ENCODE peak calls at places on chromosomes 5 and 9, in four cellular contexts. One of them, this sample, is unnamed.
A peak's percentile ranks its signal among the peaks of the same experiment; 100 is the strongest.

GRCh38 chr5:10689391-10690081 is 71.5 kb downstream of the DAP start:
- DNase-seq in HepG2: no peak
- DNase-seq in GM12878: no peak
- DNase-seq in K562: peak; percentile 56
- DNase-seq in this sample: peak; percentile 31

GRCh38 chr5:123700624-123701023 is 188.6 kb downstream of the CSNK1G3 start:
- DNase-seq in HepG2: no peak
- DNase-seq in GM12878: no peak
- DNase-seq in K562: no peak
- DNase-seq in this sample: no peak

GRCh38 chr5:93800988-93801811 is 59.8 kb upstream of the POU5F2 start:
- DNase-seq in HepG2: peak; percentile 45
- DNase-seq in GM12878: peak; percentile 2
- DNase-seq in K562: no peak
- DNase-seq in this sample: no peak

GRCh38 chr5:149227168-149227826 is 44.4 kb upstream of the AFAP1L1 start:
- DNase-seq in HepG2: peak; percentile 59
- DNase-seq in GM12878: no peak
- DNase-seq in K562: no peak
- DNase-seq in this sample: no peak

GRCh38 chr5:168128556-168128955 is 162.9 kb upstream of the WWC1 start:
- DNase-seq in HepG2: no peak
- DNase-seq in GM12878: no peak
- DNase-seq in K562: no peak
- DNase-seq in this sample: no peak

GRCh38 chr5:83721878-83722779 is 1.5 kb upstream of the HAPLN1 start:
- DNase-seq in HepG2: peak; percentile 20
- DNase-seq in GM12878: no peak
- DNase-seq in K562: peak; percentile 21
- DNase-seq in this sample: peak; percentile 70

GRCh38 chr5:176418251-176418650 is 1.9 kb upstream of the CLTB start:
- DNase-seq in HepG2: peak; percentile 84
- DNase-seq in GM12878: no peak
- DNase-seq in K562: no peak
- DNase-seq in this sample: no peak

GRCh38 chr5:81805086-81805485 is 54.2 kb upstream of the SSBP2 start:
- DNase-seq in HepG2: no peak
- DNase-seq in GM12878: no peak
- DNase-seq in K562: no peak
- DNase-seq in this sample: no peak

GRCh38 chr5:168681556-168682183 is 102.5 kb upstream of the PANK3 start:
- DNase-seq in HepG2: peak; percentile 16
- DNase-seq in GM12878: no peak
- DNase-seq in K562: no peak
- DNase-seq in this sample: no peak

GRCh38 chr5:81750308-81751008 is 439 bp downstream of the SSBP2 start:
- DNase-seq in HepG2: no peak
- DNase-seq in GM12878: no peak
- DNase-seq in K562: peak; percentile 45
- DNase-seq in this sample: peak; percentile 17

GRCh38 chr9:123686131-123686848 is 243.6 kb downstream of the DENND1A start:
- DNase-seq in HepG2: no peak
- DNase-seq in GM12878: no peak
- DNase-seq in K562: no peak
- DNase-seq in this sample: no peak

GRCh38 chr9:137028281-137029057 is 432 bp upstream of the ABCA2 start:
- DNase-seq in HepG2: no peak
- DNase-seq in GM12878: no peak
- DNase-seq in K562: peak; percentile 80
- DNase-seq in this sample: peak; percentile 85

GRCh38 chr9:121286973-121287721 is 19.2 kb downstream of the GSN start:
- DNase-seq in HepG2: peak; percentile 86
- DNase-seq in GM12878: no peak
- DNase-seq in K562: peak; percentile 94
- DNase-seq in this sample: peak; percentile 73

GRCh38 chr5:60487885-60488425 is 212.0 kb downstream of the DEPDC1B start:
- DNase-seq in HepG2: peak; percentile 72
- DNase-seq in GM12878: no peak
- DNase-seq in K562: no peak
- DNase-seq in this sample: peak; percentile 13

GRCh38 chr5:133569347-133569746 is 43.0 kb downstream of the FSTL4 start:
- DNase-seq in HepG2: no peak
- DNase-seq in GM12878: no peak
- DNase-seq in K562: no peak
- DNase-seq in this sample: no peak
- TF ChIP-seq BHLHE40 in HepG2: no peak
- TF ChIP-seq BHLHE40 in GM12878: no peak
- TF ChIP-seq BHLHE40 in K562: no peak
- TF ChIP-seq BHLHE40 in this sample: no peak

GRCh38 chr9:14447103-14447502 is 133.2 kb upstream of the NFIB start:
- DNase-seq in HepG2: no peak
- DNase-seq in GM12878: no peak
- DNase-seq in K562: no peak
- DNase-seq in this sample: no peak
- TF ChIP-seq SP1 in HepG2: no peak
- TF ChIP-seq SP1 in GM12878: no peak
- TF ChIP-seq SP1 in K562: no peak
- TF ChIP-seq SP1 in this sample: no peak

GRCh38 chr5:36494756-36495637 is 111.4 kb upstream of the SLC1A3 start:
- DNase-seq in HepG2: no peak
- DNase-seq in GM12878: no peak
- DNase-seq in K562: no peak
- DNase-seq in this sample: no peak

GRCh38 chr5:36494028-36494427 is 112.4 kb upstream of the SLC1A3 start:
- DNase-seq in HepG2: no peak
- DNase-seq in GM12878: no peak
- DNase-seq in K562: no peak
- DNase-seq in this sample: no peak

GRCh38 chr5:36491860-36492259 is 114.5 kb upstream of the SLC1A3 start:
- DNase-seq in HepG2: no peak
- DNase-seq in GM12878: no peak
- DNase-seq in K562: no peak
- DNase-seq in this sample: no peak

GRCh38 chr5:36495638-36496010 is 110.8 kb upstream of the SLC1A3 start:
- DNase-seq in HepG2: no peak
- DNase-seq in GM12878: no peak
- DNase-seq in K562: no peak
- DNase-seq in this sample: no peak

DNA sequence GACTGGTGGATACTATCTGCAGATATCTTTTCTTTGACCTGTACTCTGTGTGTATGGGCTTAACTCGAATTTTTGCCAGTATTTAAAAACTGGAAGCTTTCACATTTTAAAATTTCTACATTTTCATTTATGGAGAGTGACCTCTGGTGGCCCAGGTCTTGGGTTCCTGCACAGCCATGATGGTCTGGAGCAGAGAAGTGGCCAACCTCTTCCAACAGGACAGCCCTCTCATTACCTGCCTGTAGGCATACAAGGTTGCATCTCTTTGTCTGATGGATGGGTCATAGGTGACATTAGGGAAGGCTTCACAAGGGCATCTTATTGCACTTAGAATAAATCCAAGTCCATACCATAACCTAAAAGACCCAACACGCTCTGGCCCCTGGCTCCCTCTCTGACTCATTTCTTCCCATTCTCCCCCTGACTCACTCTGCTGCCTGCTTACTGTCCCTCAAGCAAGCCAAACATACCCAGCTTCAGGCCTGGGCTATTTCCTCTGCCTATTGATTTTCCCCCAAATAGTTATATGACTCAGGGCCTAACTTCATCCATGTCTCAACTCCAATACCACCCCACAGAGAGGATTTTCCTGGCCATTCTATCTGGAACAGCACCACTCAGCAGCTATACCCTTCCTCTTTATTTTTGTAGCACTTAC is 113.3 kb upstream of the SLC1A3 start:
- DNase-seq in HepG2: no peak
- DNase-seq in GM12878: no peak
- DNase-seq in K562: no peak
- DNase-seq in this sample: no peak
- TF ChIP-seq BHLHE40 in HepG2: no peak
- TF ChIP-seq BHLHE40 in GM12878: no peak
- TF ChIP-seq BHLHE40 in K562: no peak
- TF ChIP-seq BHLHE40 in this sample: no peak

DNA sequence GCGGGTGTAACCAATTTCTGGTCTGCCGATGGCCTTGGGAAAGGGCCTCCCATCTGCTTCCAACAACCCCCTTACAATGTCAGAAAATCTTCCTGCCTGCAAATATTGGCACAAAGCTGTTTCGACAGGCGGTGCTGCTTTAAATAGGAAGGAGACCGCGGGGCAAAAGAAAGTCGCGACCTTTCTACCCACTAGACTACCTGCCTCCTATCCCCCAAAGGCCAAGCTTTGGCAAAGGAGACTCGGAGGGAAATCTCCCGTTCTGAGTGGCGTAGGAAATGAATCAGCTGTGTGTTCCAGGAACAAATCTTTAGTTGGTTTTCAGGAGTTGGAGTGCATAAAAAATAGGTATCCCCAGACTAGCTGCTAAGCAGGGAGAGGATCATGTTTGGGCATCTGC is 36.8 kb upstream of the NFIB start:
- DNase-seq in HepG2: no peak
- DNase-seq in GM12878: no peak
- DNase-seq in K562: no peak
- DNase-seq in this sample: no peak
- TF ChIP-seq SP1 in HepG2: no peak
- TF ChIP-seq SP1 in GM12878: no peak
- TF ChIP-seq SP1 in K562: no peak
- TF ChIP-seq SP1 in this sample: no peak

This sample was measured in HEK293T.